ENCODE peak calls at places on chromosomes 13 and 19, in four cellular contexts. R, E, Z and Q are unnamed samples.

GRCh38 chr13:49587311-49587847 is 2.0 kb upstream of the RCBTB1 start:
- DNase-seq in E (no peak), Z (no peak), R (no peak), Q (no peak)

GRCh38 chr13:99041788-99042187 is 63.9 kb upstream of the DOCK9 start:
- DNase-seq in E (no peak), R (no peak), Z (no peak), Q (no peak)

GRCh38 chr19:17576758-17577532 is 21.5 kb downstream of the COLGALT1 start:
- DNase-seq in R (peak; percentile 80), Z (no peak), E (peak; percentile 98), Q (no peak)

GRCh38 chr13:49594576-49594975 is 9.2 kb upstream of the RCBTB1 start:
- DNase-seq in R (no peak), Z (no peak), E (no peak), Q (no peak)

GRCh38 chr19:48918801-48919247 is 14.7 kb upstream of the DHDH start:
- DNase-seq in Z (no peak), E (peak; percentile 77), R (no peak), Q (no peak)

GRCh38 chr13:34762312-34762711 is 179.8 kb upstream of the NBEA start:
- DNase-seq in E (no peak), Z (no peak), R (no peak), Q (no peak)

GRCh38 chr19:45146251-45146650 is 14.5 kb downstream of the NKPD1 start:
- DNase-seq in R (no peak), Z (no peak), E (no peak), Q (no peak)

GRCh38 chr19:3464797-3465235 is 15.5 kb downstream of the SMIM24 start:
- DNase-seq in R (no peak), E (peak; percentile 47), Z (no peak), Q (no peak)

GRCh38 chr13:57264965-57265364 is 98.0 kb downstream of the PRR20E start:
- DNase-seq in E (peak; percentile 3), Z (no peak), R (no peak), Q (no peak)

GRCh38 chr19:31276831-31277230 is 72.4 kb downstream of the TSHZ3 start:
- DNase-seq in R (no peak), Z (no peak), E (no peak), Q (no peak)

GRCh38 chr13:33289966-33290365 is 4.4 kb upstream of the STARD13 start:
- DNase-seq in E (no peak), R (no peak), Z (no peak), Q (no peak)

GRCh38 chr13:30107536-30108136 is 199.7 kb downstream of the KATNAL1 start:
- DNase-seq in R (no peak), Z (no peak), E (no peak), Q (no peak)

GRCh38 chr19:17348700-17349099 is 11.3 kb downstream of the GTPBP3 start:
- DNase-seq in Z (no peak), R (peak; percentile 85), E (peak; percentile 65), Q (peak; percentile 74)

GRCh38 chr13:50635504-50635903 is 208.0 kb downstream of the DLEU7 start:
- DNase-seq in E (no peak), Z (peak; percentile 2), R (no peak), Q (peak; percentile 83)

GRCh38 chr19:41320568-41320967 is 10.6 kb downstream of the CCDC97 start:
- DNase-seq in R (no peak), Z (no peak), E (no peak), Q (no peak)

GRCh38 chr13:29454931-29455481 is 140.5 kb downstream of the SLC7A1 start:
- DNase-seq in Z (no peak), E (peak; percentile 11), R (no peak), Q (no peak)

GRCh38 chr19:49216076-49216475 is 58.5 kb downstream of the TRPM4 start:
- DNase-seq in R (no peak), Z (no peak), E (no peak), Q (no peak)

GRCh38 chr13:44715287-44716224 is 139.4 kb upstream of the TSC22D1 start:
- DNase-seq in R (no peak), Z (no peak), E (no peak), Q (no peak)

GRCh38 chr13:21999666-22000065 is 328.8 kb downstream of the FGF9 start:
- DNase-seq in R (no peak), Z (no peak), E (no peak), Q (no peak)

GRCh38 chr13:73215807-73216206 is 157.0 kb downstream of the KLF5 start:
- DNase-seq in E (no peak), Z (no peak), R (no peak), Q (no peak)

GRCh38 chr19:58406818-58407657 is 1.4 kb upstream of the ZNF584 start:
- DNase-seq in Z (no peak), R (no peak), E (peak; percentile 45), Q (no peak)
- TF ChIP-seq CTCF in Z (no peak), R (peak; percentile 37), E (peak; percentile 43), Q (no peak)

GRCh38 chr19:16095071-16095571 is 16.6 kb upstream of the RAB8A start:
- DNase-seq in Z (no peak), R (no peak), E (no peak), Q (no peak)
- H3K4me3 ChIP-seq in Z (no peak overlapping the region), R (no peak overlapping the region), E (no peak overlapping the region), Q (no peak overlapping the region)

GRCh38 chr19:50258918-50259372 is 55.5 kb downstream of the MYH14 start:
- DNase-seq in Z (no peak), R (peak; percentile 74), E (peak; percentile 57), Q (no peak)

GRCh38 chr19:50257141-50257540 is 53.7 kb downstream of the MYH14 start:
- DNase-seq in Z (no peak), R (no peak), E (no peak), Q (no peak)

GRCh38 chr19:50252887-50253268 is 49.5 kb downstream of the MYH14 start:
- DNase-seq in Z (no peak), R (no peak), E (no peak), Q (no peak)

GRCh38 chr19:50252111-50252886 is 48.9 kb downstream of the MYH14 start:
- DNase-seq in Z (no peak), E (peak; percentile 27), R (no peak), Q (no peak)

DNA sequence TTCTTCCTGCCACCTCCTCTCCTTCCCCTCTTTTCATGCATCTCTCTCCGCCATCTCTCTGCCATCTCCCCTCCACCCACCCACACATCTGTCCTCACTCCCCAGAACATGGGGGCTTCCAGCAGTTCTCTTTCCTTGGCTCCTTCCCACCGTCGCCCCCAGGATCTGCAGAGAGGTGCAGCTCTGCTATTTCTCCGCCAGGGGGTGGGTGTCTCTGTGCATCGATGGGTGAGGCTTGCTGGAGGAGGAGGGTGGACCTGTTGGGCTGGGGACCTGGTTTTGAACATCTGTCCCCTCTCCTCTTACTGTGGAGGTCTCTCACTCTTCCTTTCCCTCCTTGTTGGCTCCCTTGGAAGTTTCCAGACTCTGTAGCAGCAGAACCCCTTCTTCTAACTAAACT is 51.7 kb downstream of the MYH14 start:
- DNase-seq in Z (no peak), R (no peak), E (no peak), Q (no peak)
- TF ChIP-seq CTCF in Z (no peak), R (no peak), E (peak; percentile 26), Q (no peak)

GRCh38 chr19:29810504-29810871 is 1.3 kb upstream of the CCNE1 start:
- DNase-seq in E (no peak), Z (no peak), R (no peak), Q (no peak)
- H3K4me3 ChIP-seq in E (no peak overlapping the region), Z (no peak overlapping the region), R (no peak overlapping the region), Q (no peak overlapping the region)

DNA sequence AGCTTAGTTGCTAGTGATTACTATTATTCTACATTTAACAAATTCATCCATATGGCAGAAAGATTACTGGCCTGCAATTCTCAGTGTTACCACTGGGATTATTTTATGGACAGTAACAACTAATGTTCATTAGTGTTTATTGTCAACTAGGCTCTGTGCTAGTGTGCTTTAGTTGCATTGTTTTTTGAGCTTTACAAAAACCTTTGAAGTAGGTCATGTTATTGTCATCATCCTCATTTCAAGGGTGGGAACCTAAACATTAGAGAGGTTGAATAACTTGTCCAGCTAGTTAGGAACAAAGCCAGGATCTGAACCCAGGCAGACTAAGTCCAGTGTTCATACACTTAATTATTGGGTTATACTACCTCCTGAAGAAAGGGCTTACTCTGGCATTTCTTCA is 27.8 kb upstream of the TDRD3 start:
- DNase-seq in R (no peak), E (no peak), Z (no peak), Q (no peak)
- TF ChIP-seq CTCF in R (peak; percentile 32), E (peak; percentile 46), Z (peak; percentile 33), Q (peak; percentile 52)

GRCh38 chr19:21308778-21309177 is 20.4 kb downstream of the ZNF708 start:
- DNase-seq in R (no peak), E (no peak), Z (no peak), Q (no peak)
- H3K4me3 ChIP-seq in R (no peak overlapping the region), E (no peak overlapping the region), Z (no peak overlapping the region), Q (no peak overlapping the region)